ENCODE peak calls at places on chromosomes 2 and 18, in four cellular contexts. Q is GM23248, O is H54, U is AG09319. M is an unnamed sample.

GRCh38 chr2:241412144-241412543 is 56.1 kb downstream of the FARP2 start:
- DNase-seq in Q (peak; percentile 17), O (peak; percentile 8), U (peak; percentile 27), M (peak; percentile 77)

GRCh38 chr2:240419321-240419720 is 16.1 kb upstream of the GPC1 start:
- DNase-seq in Q (no peak), O (no peak), U (no peak), M (no peak)

GRCh38 chr2:53476800-53477199 is 290.8 kb upstream of the CHAC2 start:
- DNase-seq in Q (no peak), O (no peak), U (no peak), M (no peak)

GRCh38 chr2:150485871-150486538 is 1.5 kb downstream of the RND3 start:
- DNase-seq in Q (peak; percentile 92), O (no peak), U (no peak), M (peak; percentile 52)

GRCh38 chr2:215728504-215729065 is 284.8 kb downstream of the MREG start:
- DNase-seq in Q (peak; percentile 93), O (peak; percentile 7), U (peak; percentile 89), M (peak; percentile 96)

GRCh38 chr2:162839419-162839818 is 852 bp upstream of the KCNH7 start:
- DNase-seq in Q (no peak), O (no peak), U (no peak), M (no peak)

GRCh38 chr2:37898448-37898847 is 26.6 kb upstream of the RMDN2 start:
- DNase-seq in Q (no peak), O (no peak), U (no peak), M (no peak)

GRCh38 chr18:32831781-32832180 is 59.0 kb upstream of the KLHL14 start:
- DNase-seq in Q (no peak), O (no peak), U (no peak), M (no peak)

GRCh38 chr2:237873382-237873781 is 14.0 kb downstream of the RAMP1 start:
- DNase-seq in Q (no peak), O (no peak), U (no peak), M (no peak)

GRCh38 chr2:99659874-99660273 is 170.1 kb upstream of the REV1 start:
- DNase-seq in Q (no peak), O (no peak), U (no peak), M (peak; percentile 48)

GRCh38 chr2:165852394-165852793 is 58.3 kb upstream of the GALNT3 start:
- DNase-seq in Q (no peak), O (no peak), U (no peak), M (no peak)

M was measured in fibroblast of the conjunctiva.